ENCODE peak calls at places on chromosomes 7 and 10, in five cellular contexts. P is H1, N is IMR-90, L is K562, Q is HepG2. G is an unnamed sample.

GRCh38 chr7:100402241-100402640 is 26.3 kb downstream of the ZCWPW1 start:
- DNase-seq in P (no peak), N (no peak), L (no peak), Q (no peak), G (no peak)

GRCh38 chr7:133081119-133081604 is 728 bp downstream of the CHCHD3 start:
- DNase-seq in P (no peak), N (no peak), L (peak; percentile 84), Q (peak; percentile 12), G (peak; percentile 15)

GRCh38 chr7:29806131-29806792 is at the start of gene WIPF3:
- DNase-seq in P (no peak), N (no peak), L (peak; percentile 76), Q (no peak), G (peak; percentile 22)

GRCh38 chr10:129613377-129613980 is 146.4 kb downstream of the MGMT start:
- DNase-seq in P (no peak), N (no peak), L (no peak), Q (no peak), G (no peak)

GRCh38 chr7:78018541-78019456 is 220.2 kb downstream of the PHTF2 start:
- DNase-seq in P (no peak), N (peak; percentile 43), L (peak; percentile 37), Q (no peak), G (peak; percentile 27)

GRCh38 chr7:147903871-147904576 is 686.5 kb upstream of the C7orf33 start:
- DNase-seq in P (no peak), N (no peak), L (no peak), Q (no peak), G (no peak)

GRCh38 chr10:128373071-128373749 is 247.0 kb upstream of the MKI67 start:
- DNase-seq in P (no peak), N (no peak), L (no peak), Q (no peak), G (no peak)

GRCh38 chr10:44966816-44967509 is 7.4 kb downstream of the RASSF4 start:
- DNase-seq in P (no peak), N (no peak), L (no peak), Q (no peak), G (no peak)

GRCh38 chr10:18737236-18737635 is 78.0 kb downstream of the ARL5B start:
- DNase-seq in P (no peak), N (peak; percentile 66), L (no peak), Q (no peak), G (no peak)

GRCh38 chr10:33187427-33187999 is 147.0 kb downstream of the NRP1 start:
- DNase-seq in P (no peak), N (no peak), L (no peak), Q (no peak), G (no peak)

GRCh38 chr10:4633776-4634175 is 192.2 kb upstream of the AKR1E2 start:
- DNase-seq in P (no peak), N (no peak), L (no peak), Q (no peak), G (no peak)

GRCh38 chr7:30411897-30412296 is 66.7 kb downstream of the NOD1 start:
- DNase-seq in P (no peak), N (no peak), L (no peak), Q (no peak), G (no peak)

GRCh38 chr10:34147641-34148040 is 667.5 kb downstream of the PARD3 start:
- DNase-seq in P (no peak), N (no peak), L (no peak), Q (no peak), G (no peak)

GRCh38 chr10:5589071-5589962 is 64.6 kb downstream of the CALML3 start:
- DNase-seq in P (no peak), N (no peak), L (no peak), Q (no peak), G (no peak)

GRCh38 chr10:3294919-3295318 is 122.3 kb upstream of the PITRM1 start:
- DNase-seq in P (no peak), N (no peak), L (no peak), Q (peak; percentile 26), G (peak; percentile 59)

GRCh38 chr7:149144996-149145850 is 2.0 kb upstream of the ZNF398 start:
- DNase-seq in P (peak; percentile 88), N (no peak), L (no peak), Q (no peak), G (no peak)

GRCh38 chr7:29976265-29976664 is 13.3 kb downstream of the SCRN1 start:
- DNase-seq in P (no peak), N (peak; percentile 34), L (no peak), Q (no peak), G (no peak)

GRCh38 chr10:92913973-92914372 is 65.7 kb downstream of the EXOC6 start:
- DNase-seq in P (no peak), N (no peak), L (no peak), Q (no peak), G (no peak)

GRCh38 chr10:62632071-62632809 is 172.3 kb upstream of the ADO start:
- DNase-seq in P (no peak), N (no peak), L (no peak), Q (no peak), G (no peak)

GRCh38 chr10:3476640-3477448 is 304.3 kb upstream of the PITRM1 start:
- DNase-seq in P (no peak), N (no peak), L (no peak), Q (no peak), G (no peak)

GRCh38 chr10:100338434-100339036 is 8.5 kb upstream of the SCD start:
- DNase-seq in P (no peak), N (peak; percentile 45), L (peak; percentile 69), Q (peak; percentile 60), G (peak; percentile 64)

GRCh38 chr7:121081327-121081936 is 92.9 kb downstream of the CPED1 start:
- DNase-seq in P (no peak), N (peak; percentile 85), L (peak; percentile 44), Q (peak; percentile 36), G (peak; percentile 34)

GRCh38 chr10:72109619-72110215 is 21.4 kb upstream of the SPOCK2 start:
- DNase-seq in P (no peak), N (no peak), L (no peak), Q (no peak), G (no peak)

GRCh38 chr7:135100856-135101255 is 47.0 kb upstream of the TMEM140 start:
- DNase-seq in P (no peak), N (peak; percentile 10), L (no peak), Q (no peak), G (no peak)

GRCh38 chr7:133051066-133051465 is 30.8 kb downstream of the CHCHD3 start:
- DNase-seq in P (no peak), N (peak; percentile 68), L (peak; percentile 70), Q (no peak), G (no peak)

GRCh38 chr7:5255832-5256231 is 26.9 kb upstream of the SLC29A4 start:
- DNase-seq in P (no peak), N (no peak), L (no peak), Q (no peak), G (no peak)

GRCh38 chr10:22849077-22849810 is 78.6 kb upstream of the ARMC3 start:
- DNase-seq in P (no peak), N (no peak), L (no peak), Q (peak; percentile 66), G (no peak)

GRCh38 chr7:73622909-73623797 is 1.2 kb downstream of the MLXIPL start:
- DNase-seq in P (peak; percentile 75), N (no peak), L (peak; percentile 81), Q (peak; percentile 95), G (no peak)

GRCh38 chr10:21519327-21519933 is 6.1 kb downstream of the SKIDA1 start:
- DNase-seq in P (no peak), N (no peak), L (no peak), Q (no peak), G (no peak)

GRCh38 chr7:101792051-101792651 is 25.3 kb upstream of the CUX1 start:
- DNase-seq in P (no peak), N (no peak), L (no peak), Q (no peak), G (no peak)

GRCh38 chr7:121084748-121085336 is 96.3 kb downstream of the CPED1 start:
- DNase-seq in P (no peak), N (peak; percentile 96), L (no peak), Q (peak; percentile 24), G (no peak)

GRCh38 chr10:104197364-104197763 is 34.8 kb downstream of the CFAP43 start:
- DNase-seq in P (no peak), N (no peak), L (no peak), Q (peak; percentile 21), G (no peak)

GRCh38 chr7:101555269-101555920 is 73.7 kb downstream of the MYL10 start:
- DNase-seq in P (no peak), N (no peak), L (peak; percentile 4), Q (no peak), G (no peak)

GRCh38 chr10:12801214-12802087 is 200.1 kb downstream of the CCDC3 start:
- DNase-seq in P (no peak), N (no peak), L (no peak), Q (no peak), G (no peak)

DNA sequence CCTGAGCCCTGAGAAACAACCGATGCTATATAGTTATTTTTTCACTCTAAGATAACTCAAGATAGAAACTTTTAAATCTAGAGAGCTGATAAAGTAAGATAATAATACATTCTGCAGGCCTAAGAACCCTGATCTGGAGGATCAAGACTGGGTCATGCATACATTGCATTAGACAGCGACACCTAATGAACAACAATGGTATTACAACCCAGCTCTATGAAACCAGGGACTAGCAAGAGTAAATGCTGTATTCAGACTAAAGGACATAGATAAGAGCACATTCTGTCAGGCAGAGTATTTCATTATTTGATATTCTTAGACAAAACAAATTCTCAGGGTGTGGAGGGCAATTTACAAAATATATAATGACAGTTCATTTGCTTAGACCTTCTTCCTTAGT is 148.6 kb downstream of the GRK5 start:
- DNase-seq in P (no peak), N (no peak), L (peak; percentile 42), Q (no peak), G (no peak)
- TF ChIP-seq CTCF in P (no peak), N (peak; percentile 29), L (peak; percentile 31), Q (peak; percentile 28), G (peak; percentile 12)

GRCh38 chr7:15889501-15889900 is 203.0 kb upstream of the MEOX2 start:
- DNase-seq in P (no peak), N (no peak), L (no peak), Q (no peak), G (peak; percentile 39)
- TF ChIP-seq MAFK in P (no peak), N (no peak), L (no peak), Q (no peak), G (no peak)

DNA sequence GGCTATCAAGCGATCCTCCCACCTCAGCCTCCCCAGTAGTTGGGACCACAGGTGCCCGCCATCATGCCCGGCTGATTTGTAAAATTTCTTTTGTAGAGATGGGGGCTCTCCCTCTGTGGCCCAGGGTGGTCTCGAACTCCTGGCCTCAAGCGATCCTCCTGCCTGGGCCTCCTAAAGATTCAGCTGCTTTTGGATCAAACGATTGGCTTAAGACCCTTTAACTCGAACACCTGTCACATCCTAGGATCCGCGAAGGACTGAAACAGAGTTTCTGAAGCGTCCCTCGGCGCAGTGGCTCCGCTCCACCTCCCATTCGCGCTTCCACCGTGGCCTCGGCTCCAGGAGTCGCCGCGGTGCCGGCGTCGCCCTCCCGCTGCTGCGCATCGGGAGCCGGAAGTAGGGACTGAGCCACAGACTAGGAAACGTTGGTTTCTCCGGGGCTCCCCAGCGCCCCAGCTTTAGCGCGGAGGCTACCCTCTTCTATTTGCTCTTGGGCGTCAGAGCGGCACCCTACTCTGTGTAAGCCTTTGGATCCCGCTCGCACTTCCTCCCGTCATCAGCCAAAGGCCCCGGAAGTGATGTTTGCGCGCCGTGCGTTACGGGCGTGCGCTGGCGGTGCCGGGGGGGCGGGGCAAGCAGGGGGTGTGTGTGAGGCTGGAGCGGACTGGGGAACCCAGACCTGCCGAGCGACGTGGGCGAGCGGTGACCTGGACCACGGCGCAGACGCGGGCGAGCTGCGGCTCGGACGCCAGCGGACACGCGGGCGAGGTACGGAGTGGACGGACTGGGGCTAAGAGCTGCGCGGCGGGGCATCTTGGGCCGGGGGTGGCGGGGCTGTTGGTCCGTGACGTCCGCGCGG is 53.0 kb downstream of the KCTD7 start:
- DNase-seq in P (peak; percentile 44), N (peak; percentile 94), L (peak; percentile 96), Q (peak; percentile 92), G (peak; percentile 96)
- TF ChIP-seq CTCF in P (no peak), N (no peak), L (no peak), Q (peak; percentile 5), G (no peak)

GRCh38 chr7:44615149-44615611 is 8.8 kb downstream of the OGDH start:
- DNase-seq in P (no peak), N (peak; percentile 48), L (peak; percentile 42), Q (peak; percentile 13), G (no peak)
- TF ChIP-seq MAFK in P (no peak), N (no peak), L (no peak), Q (no peak), G (no peak)

G was measured in A549.